ENCODE peak calls at places on chromosomes 12 and 14, in four cellular contexts. One of them, this sample, is unnamed.

GRCh38 chr14:65330416-65330815 is 82.1 kb upstream of the FUT8 start:
- DNase-seq in stimulated activated CD4-positive, alpha-beta T cell treated with anti-CD3 and anti-CD28 coated beads, Interleukin-1b, Interleukin-23, amount 100 ng/mL, for 4 hours: no peak
- DNase-seq in GM19239: no peak
- DNase-seq in germinal center: no peak
- DNase-seq in this sample: no peak

GRCh38 chr12:64332938-64333337 is 57.6 kb downstream of the C12orf56 start:
- DNase-seq in stimulated activated CD4-positive, alpha-beta T cell treated with anti-CD3 and anti-CD28 coated beads, Interleukin-1b, Interleukin-23, amount 100 ng/mL, for 4 hours: no peak
- DNase-seq in GM19239: no peak
- DNase-seq in germinal center: no peak
- DNase-seq in this sample: no peak

GRCh38 chr14:35229495-35230089 is 62.6 kb upstream of the PSMA6 start:
- DNase-seq in stimulated activated CD4-positive, alpha-beta T cell treated with anti-CD3 and anti-CD28 coated beads, Interleukin-1b, Interleukin-23, amount 100 ng/mL, for 4 hours: no peak
- DNase-seq in GM19239: no peak
- DNase-seq in germinal center: peak
- DNase-seq in this sample: peak

GRCh38 chr12:69360348-69360672 is 767 bp downstream of the YEATS4 start:
- DNase-seq in stimulated activated CD4-positive, alpha-beta T cell treated with anti-CD3 and anti-CD28 coated beads, Interleukin-1b, Interleukin-23, amount 100 ng/mL, for 4 hours: no peak
- DNase-seq in GM19239: no peak
- DNase-seq in germinal center: no peak
- DNase-seq in this sample: no peak

GRCh38 chr12:5884285-5884684 is 60.8 kb downstream of the ANO2 start:
- DNase-seq in stimulated activated CD4-positive, alpha-beta T cell treated with anti-CD3 and anti-CD28 coated beads, Interleukin-1b, Interleukin-23, amount 100 ng/mL, for 4 hours: no peak
- DNase-seq in GM19239: no peak
- DNase-seq in germinal center: no peak
- DNase-seq in this sample: no peak

GRCh38 chr14:58787601-58788000 is 149.8 kb downstream of the DACT1 start:
- DNase-seq in stimulated activated CD4-positive, alpha-beta T cell treated with anti-CD3 and anti-CD28 coated beads, Interleukin-1b, Interleukin-23, amount 100 ng/mL, for 4 hours: no peak
- DNase-seq in GM19239: no peak
- DNase-seq in germinal center: no peak
- DNase-seq in this sample: no peak

GRCh38 chr14:21055473-21056117 is 2.0 kb upstream of the RNASE8 start:
- DNase-seq in stimulated activated CD4-positive, alpha-beta T cell treated with anti-CD3 and anti-CD28 coated beads, Interleukin-1b, Interleukin-23, amount 100 ng/mL, for 4 hours: no peak
- DNase-seq in GM19239: no peak
- DNase-seq in germinal center: no peak
- DNase-seq in this sample: no peak

GRCh38 chr12:75812341-75813018 is 219.1 kb downstream of the PHLDA1 start:
- DNase-seq in stimulated activated CD4-positive, alpha-beta T cell treated with anti-CD3 and anti-CD28 coated beads, Interleukin-1b, Interleukin-23, amount 100 ng/mL, for 4 hours: no peak
- DNase-seq in GM19239: no peak
- DNase-seq in germinal center: no peak
- DNase-seq in this sample: no peak

GRCh38 chr12:131862084-131862441 is 32.4 kb upstream of the ULK1 start:
- DNase-seq in stimulated activated CD4-positive, alpha-beta T cell treated with anti-CD3 and anti-CD28 coated beads, Interleukin-1b, Interleukin-23, amount 100 ng/mL, for 4 hours: no peak
- DNase-seq in GM19239: no peak
- DNase-seq in germinal center: no peak
- DNase-seq in this sample: no peak

GRCh38 chr12:9022592-9022991 is 33.2 kb downstream of the KLRG1 start:
- DNase-seq in stimulated activated CD4-positive, alpha-beta T cell treated with anti-CD3 and anti-CD28 coated beads, Interleukin-1b, Interleukin-23, amount 100 ng/mL, for 4 hours: no peak
- DNase-seq in GM19239: no peak
- DNase-seq in germinal center: no peak
- DNase-seq in this sample: no peak

GRCh38 chr12:59452259-59452658 is 143.6 kb upstream of the SLC16A7 start:
- DNase-seq in stimulated activated CD4-positive, alpha-beta T cell treated with anti-CD3 and anti-CD28 coated beads, Interleukin-1b, Interleukin-23, amount 100 ng/mL, for 4 hours: no peak
- DNase-seq in GM19239: no peak
- DNase-seq in germinal center: no peak
- DNase-seq in this sample: no peak

GRCh38 chr12:65941388-65941787 is 117.1 kb downstream of the HMGA2 start:
- DNase-seq in stimulated activated CD4-positive, alpha-beta T cell treated with anti-CD3 and anti-CD28 coated beads, Interleukin-1b, Interleukin-23, amount 100 ng/mL, for 4 hours: no peak
- DNase-seq in GM19239: no peak
- DNase-seq in germinal center: no peak
- DNase-seq in this sample: no peak

GRCh38 chr12:111224196-111225066 is 144.5 kb downstream of the PHETA1 start:
- DNase-seq in stimulated activated CD4-positive, alpha-beta T cell treated with anti-CD3 and anti-CD28 coated beads, Interleukin-1b, Interleukin-23, amount 100 ng/mL, for 4 hours: no peak
- DNase-seq in GM19239: no peak
- DNase-seq in germinal center: no peak
- DNase-seq in this sample: no peak

GRCh38 chr14:104353921-104354701 is 215.7 kb downstream of the KIF26A start:
- DNase-seq in stimulated activated CD4-positive, alpha-beta T cell treated with anti-CD3 and anti-CD28 coated beads, Interleukin-1b, Interleukin-23, amount 100 ng/mL, for 4 hours: no peak
- DNase-seq in GM19239: no peak
- DNase-seq in germinal center: no peak
- DNase-seq in this sample: no peak

GRCh38 chr12:70246580-70246979 is 3.3 kb downstream of the CNOT2 start:
- DNase-seq in stimulated activated CD4-positive, alpha-beta T cell treated with anti-CD3 and anti-CD28 coated beads, Interleukin-1b, Interleukin-23, amount 100 ng/mL, for 4 hours: no peak
- DNase-seq in GM19239: no peak
- DNase-seq in germinal center: no peak
- DNase-seq in this sample: no peak

GRCh38 chr14:63717704-63718103 is 10.2 kb downstream of the SGPP1 start:
- DNase-seq in stimulated activated CD4-positive, alpha-beta T cell treated with anti-CD3 and anti-CD28 coated beads, Interleukin-1b, Interleukin-23, amount 100 ng/mL, for 4 hours: no peak
- DNase-seq in GM19239: no peak
- DNase-seq in germinal center: no peak
- DNase-seq in this sample: peak

GRCh38 chr12:72346331-72346944 is 74.3 kb downstream of the TRHDE start:
- DNase-seq in stimulated activated CD4-positive, alpha-beta T cell treated with anti-CD3 and anti-CD28 coated beads, Interleukin-1b, Interleukin-23, amount 100 ng/mL, for 4 hours: no peak
- DNase-seq in GM19239: no peak
- DNase-seq in germinal center: peak
- DNase-seq in this sample: peak

GRCh38 chr12:130761537-130762318 is 45.6 kb upstream of the RIMBP2 start:
- DNase-seq in stimulated activated CD4-positive, alpha-beta T cell treated with anti-CD3 and anti-CD28 coated beads, Interleukin-1b, Interleukin-23, amount 100 ng/mL, for 4 hours: peak
- DNase-seq in GM19239: peak
- DNase-seq in germinal center: peak
- DNase-seq in this sample: peak

GRCh38 chr12:5586201-5586600 is 154.3 kb downstream of the NTF3 start:
- DNase-seq in stimulated activated CD4-positive, alpha-beta T cell treated with anti-CD3 and anti-CD28 coated beads, Interleukin-1b, Interleukin-23, amount 100 ng/mL, for 4 hours: no peak
- DNase-seq in GM19239: no peak
- DNase-seq in germinal center: no peak
- DNase-seq in this sample: no peak

GRCh38 chr14:28398501-28398900 is 368.1 kb upstream of the FOXG1 start:
- DNase-seq in stimulated activated CD4-positive, alpha-beta T cell treated with anti-CD3 and anti-CD28 coated beads, Interleukin-1b, Interleukin-23, amount 100 ng/mL, for 4 hours: no peak
- DNase-seq in GM19239: no peak
- DNase-seq in germinal center: no peak
- DNase-seq in this sample: no peak

GRCh38 chr14:80930836-80931389 is 10.6 kb downstream of the CEP128 start:
- DNase-seq in stimulated activated CD4-positive, alpha-beta T cell treated with anti-CD3 and anti-CD28 coated beads, Interleukin-1b, Interleukin-23, amount 100 ng/mL, for 4 hours: no peak
- DNase-seq in GM19239: peak
- DNase-seq in germinal center: peak
- DNase-seq in this sample: peak

This sample was measured in NAMALWA.